ENCODE peak calls at places on chromosomes 2 and 18, in nine cellular contexts. Z is HCT116, Q is neural progenitor cell, U is hepatocyte, N is OCI-LY7, R is GM23248, L is GM23338, V is MM.1S, I is SK-N-SH. S is an unnamed sample. For H3K4me1, the result is how much of the 10 kb centered on the place peaks cover.

GRCh38 chr2:15970701-15971100 is 30.4 kb downstream of the MYCN start:
- DNase-seq in Z (no peak), Q (no peak), U (no peak), N (no peak), R (no peak), L (no peak), V (no peak), I (no peak), S (no peak)

GRCh38 chr18:46274266-46274665 is 170.1 kb downstream of the HAUS1 start:
- DNase-seq in Z (no peak), Q (no peak), U (no peak), N (no peak), R (no peak), L (peak), V (no peak), I (no peak), S (no peak)

GRCh38 chr2:176110975-176111663 is 4.0 kb downstream of the HOXD11 start:
- DNase-seq in Z (no peak), Q (peak), U (peak), N (peak), R (peak), L (peak), V (peak), I (peak), S (peak)

GRCh38 chr2:98704499-98705332 is 26.2 kb downstream of the MGAT4A start:
- DNase-seq in Z (no peak), Q (no peak), U (peak), N (no peak), R (no peak), L (no peak), V (no peak), I (no peak), S (no peak)

GRCh38 chr2:72963423-72964145 is 46.3 kb downstream of the EMX1 start:
- DNase-seq in Z (no peak), Q (peak), U (peak), N (no peak), R (no peak), L (peak), V (no peak), I (peak), S (no peak)

GRCh38 chr2:3647831-3648651 is 10.0 kb upstream of the ALLC start:
- DNase-seq in Z (no peak), Q (no peak), U (no peak), N (no peak), R (no peak), L (no peak), V (no peak), I (no peak), S (no peak)

GRCh38 chr18:35039633-35040032 is 1.6 kb upstream of the MAPRE2 start:
- DNase-seq in Z (no peak), Q (no peak), U (no peak), N (no peak), R (no peak), L (no peak), V (no peak), I (no peak), S (peak)

GRCh38 chr2:10720306-10720705 is 1.1 kb upstream of the ATP6V1C2 start:
- DNase-seq in Z (no peak), Q (no peak), U (no peak), N (no peak), R (no peak), L (no peak), V (no peak), I (no peak), S (peak)

GRCh38 chr2:88680916-88681315 is 10.6 kb upstream of the RPIA start:
- DNase-seq in Z (no peak), Q (no peak), U (no peak), N (no peak), R (no peak), L (no peak), V (no peak), I (no peak), S (no peak)

GRCh38 chr2:215427585-215427984 is 8.3 kb downstream of the FN1 start:
- DNase-seq in Z (no peak), Q (no peak), U (no peak), N (no peak), R (peak), L (no peak), V (no peak), I (no peak), S (no peak)

GRCh38 chr18:75208055-75208835 is 694 bp downstream of the PTGR3 start:
- DNase-seq in Z (no peak), Q (peak), U (peak), N (peak), R (peak), L (peak), V (peak), I (peak), S (peak)

GRCh38 chr2:92073036-92073814 is 2798.0 kb upstream of the TEKT4 start:
- DNase-seq in Z (no peak), Q (no peak), U (peak), N (no peak), R (no peak), L (no peak), V (no peak), I (peak), S (no peak)

GRCh38 chr2:239394346-239394945 is 6.4 kb downstream of the HDAC4 start:
- DNase-seq in Z (no peak), Q (no peak), U (no peak), N (no peak), R (no peak), L (no peak), V (no peak), I (no peak), S (no peak)

GRCh38 chr2:45681675-45682074 is 30.2 kb downstream of the PRKCE start:
- DNase-seq in Z (peak), Q (no peak), U (peak), N (no peak), R (peak), L (no peak), V (peak), I (peak), S (peak)

GRCh38 chr2:75606851-75607798 is 39.5 kb upstream of the MRPL19 start:
- DNase-seq in Z (no peak), Q (no peak), U (no peak), N (no peak), R (peak), L (no peak), V (no peak), I (no peak), S (peak)

GRCh38 chr2:71330155-71330554 is 1.4 kb upstream of the ZNF638 start:
- DNase-seq in Z (no peak), Q (no peak), U (no peak), N (no peak), R (no peak), L (no peak), V (no peak), I (no peak), S (no peak)

GRCh38 chr2:217669831-217670230 is 333.0 kb downstream of the TNS1 start:
- DNase-seq in Z (no peak), Q (no peak), U (no peak), N (no peak), R (peak), L (no peak), V (no peak), I (no peak), S (peak)

GRCh38 chr2:8680931-8681760 is 710 bp upstream of the ID2 start:
- DNase-seq in Z (peak), Q (peak), U (peak), N (peak), R (peak), L (peak), V (peak), I (peak), S (peak)

GRCh38 chr2:42254186-42254911 is 85.2 kb downstream of the EML4 start:
- DNase-seq in Z (no peak), Q (no peak), U (no peak), N (peak), R (peak), L (no peak), V (no peak), I (no peak), S (no peak)

GRCh38 chr2:133143649-133144048 is 424.6 kb downstream of the NCKAP5 start:
- DNase-seq in Z (no peak), Q (no peak), U (no peak), N (no peak), R (no peak), L (no peak), V (no peak), I (no peak), S (peak)

GRCh38 chr2:23588106-23588505 is 203.1 kb downstream of the KLHL29 start:
- DNase-seq in Z (no peak), Q (no peak), U (no peak), N (no peak), R (no peak), L (no peak), V (no peak), I (no peak), S (no peak)

GRCh38 chr2:157158111-157158510 is 99.4 kb upstream of the GALNT5 start:
- DNase-seq in Z (no peak), Q (no peak), U (no peak), N (no peak), R (peak), L (no peak), V (no peak), I (no peak), S (peak)

GRCh38 chr2:85599468-85600234 is 2.8 kb downstream of the TMEM150A start:
- DNase-seq in Z (no peak), Q (no peak), U (no peak), N (no peak), R (no peak), L (no peak), V (no peak), I (no peak), S (no peak)

GRCh38 chr2:85600235-85600575 is 2.3 kb downstream of the TMEM150A start:
- DNase-seq in Z (no peak), Q (no peak), U (no peak), N (no peak), R (no peak), L (no peak), V (no peak), I (no peak), S (no peak)

GRCh38 chr2:85600951-85601770 is 1.3 kb downstream of the TMEM150A start:
- DNase-seq in Z (no peak), Q (no peak), U (no peak), N (no peak), R (no peak), L (no peak), V (no peak), I (no peak), S (no peak)

GRCh38 chr2:85602476-85603234 is at the start of gene TMEM150A:
- DNase-seq in Z (peak), Q (peak), U (peak), N (peak), R (peak), L (peak), V (peak), I (peak), S (peak)

GRCh38 chr2:85601771-85602475 is 575 bp downstream of the TMEM150A start:
- DNase-seq in Z (no peak), Q (peak), U (peak), N (no peak), R (peak), L (peak), V (no peak), I (peak), S (peak)
- H3K4me1 ChIP-seq in Z (under half), Q (under half), U (under half), N (under half), R (under half), L (under half), V (under half), I (under half), S (under half)

GRCh38 chr2:816278-816677 is 134.4 kb upstream of the SNTG2 start:
- DNase-seq in Z (no peak), Q (no peak), U (no peak), N (no peak), R (no peak), L (no peak), V (no peak), I (no peak), S (no peak)
- TF ChIP-seq EZH2phosphoT487 in Z (no peak), Q (no peak), U (no peak), N (no peak), R (no peak), L (no peak), V (no peak), I (no peak), S (no peak)

GRCh38 chr2:101464841-101465240 is 10.1 kb downstream of the RFX8 start:
- DNase-seq in Z (no peak), Q (no peak), U (no peak), N (no peak), R (peak), L (no peak), V (no peak), I (no peak), S (peak)
- H3K4me3 ChIP-seq in Z (no peak), Q (no peak), U (no peak), N (no peak), R (peak), L (no peak), V (no peak), I (no peak), S (no peak)

GRCh38 chr2:54771166-54771565 is 47.7 kb downstream of the EML6 start:
- DNase-seq in Z (peak), Q (no peak), U (no peak), N (no peak), R (peak), L (no peak), V (no peak), I (peak), S (peak)
- H3K4me1 ChIP-seq in Z (half or more), Q (under half), U (under half), N (under half), R (under half), L (under half), V (under half), I (under half), S (under half)

GRCh38 chr2:128986867-128987268 is 668.2 kb upstream of the HS6ST1 start:
- DNase-seq in Z (no peak), Q (no peak), U (no peak), N (no peak), R (no peak), L (no peak), V (no peak), I (no peak), S (no peak)
- TF ChIP-seq EZH2phosphoT487 in Z (no peak), Q (no peak), U (no peak), N (no peak), R (no peak), L (no peak), V (no peak), I (no peak), S (no peak)

GRCh38 chr2:86790828-86791561 is at the start of gene CD8A:
- DNase-seq in Z (no peak), Q (peak), U (peak), N (no peak), R (peak), L (peak), V (no peak), I (peak), S (no peak)
- H3K4me3 ChIP-seq in Z (no peak), Q (peak), U (no peak), N (no peak), R (peak), L (peak), V (no peak), I (peak), S (peak)

GRCh38 chr18:36302676-36303075 is 5.2 kb downstream of the FHOD3 start:
- DNase-seq in Z (no peak), Q (no peak), U (no peak), N (no peak), R (peak), L (no peak), V (no peak), I (no peak), S (no peak)
- H3K4me1 ChIP-seq in Z (under half), Q (under half), U (under half), N (under half), R (under half), L (under half), V (under half), I (under half), S (under half)

GRCh38 chr2:96142217-96143113 is 2.8 kb downstream of the DUSP2 start:
- DNase-seq in Z (no peak), Q (no peak), U (no peak), N (peak), R (no peak), L (peak), V (no peak), I (no peak), S (no peak)
- TF ChIP-seq EZH2phosphoT487 in Z (no peak), Q (no peak), U (no peak), N (no peak), R (no peak), L (no peak), V (no peak), I (no peak), S (no peak)